ENCODE peak calls at places on chromosomes 7 and 10, in five cellular contexts. One of them, this sample, is unnamed.
A peak's percentile ranks its signal among the peaks of the same experiment; 100 is the strongest.

GRCh38 chr10:22606164-22606614 is 108.2 kb downstream of the PIP4K2A start:
- DNase-seq in NCI-H345: no peak
- DNase-seq in activated CD4-positive, CD25-positive, alpha-beta regulatory T cell treated with anti-CD3 and anti-CD28 coated beads, Interleukin-2, amount 50 U/mL, for 72 hours: no peak
- DNase-seq in stimulated activated CD8-positive, alpha-beta memory T cell treated with anti-CD3 and anti-CD28 coated beads, Interleukin-12 subunit alpha, Interleukin-12 subunit beta, amount 100 ng/mL, for 1 hour: no peak
- DNase-seq in T-helper 9 cell: no peak
- DNase-seq in this sample: no peak

GRCh38 chr10:74114041-74114448 is 36.6 kb downstream of the AP3M1 start:
- DNase-seq in NCI-H345: no peak
- DNase-seq in activated CD4-positive, CD25-positive, alpha-beta regulatory T cell treated with anti-CD3 and anti-CD28 coated beads, Interleukin-2, amount 50 U/mL, for 72 hours: no peak
- DNase-seq in stimulated activated CD8-positive, alpha-beta memory T cell treated with anti-CD3 and anti-CD28 coated beads, Interleukin-12 subunit alpha, Interleukin-12 subunit beta, amount 100 ng/mL, for 1 hour: no peak
- DNase-seq in T-helper 9 cell: no peak
- DNase-seq in this sample: no peak

GRCh38 chr7:135537905-135538304 is 19.8 kb upstream of the NUP205 start:
- DNase-seq in NCI-H345: no peak
- DNase-seq in activated CD4-positive, CD25-positive, alpha-beta regulatory T cell treated with anti-CD3 and anti-CD28 coated beads, Interleukin-2, amount 50 U/mL, for 72 hours: no peak
- DNase-seq in stimulated activated CD8-positive, alpha-beta memory T cell treated with anti-CD3 and anti-CD28 coated beads, Interleukin-12 subunit alpha, Interleukin-12 subunit beta, amount 100 ng/mL, for 1 hour: no peak
- DNase-seq in T-helper 9 cell: no peak
- DNase-seq in this sample: no peak

GRCh38 chr7:159000859-159001435 is 143.7 kb downstream of the VIPR2 start:
- DNase-seq in NCI-H345: no peak
- DNase-seq in activated CD4-positive, CD25-positive, alpha-beta regulatory T cell treated with anti-CD3 and anti-CD28 coated beads, Interleukin-2, amount 50 U/mL, for 72 hours: no peak
- DNase-seq in stimulated activated CD8-positive, alpha-beta memory T cell treated with anti-CD3 and anti-CD28 coated beads, Interleukin-12 subunit alpha, Interleukin-12 subunit beta, amount 100 ng/mL, for 1 hour: no peak
- DNase-seq in T-helper 9 cell: no peak
- DNase-seq in this sample: no peak

GRCh38 chr7:15692621-15693020 is 6.1 kb upstream of the MEOX2 start:
- DNase-seq in NCI-H345: no peak
- DNase-seq in activated CD4-positive, CD25-positive, alpha-beta regulatory T cell treated with anti-CD3 and anti-CD28 coated beads, Interleukin-2, amount 50 U/mL, for 72 hours: no peak
- DNase-seq in stimulated activated CD8-positive, alpha-beta memory T cell treated with anti-CD3 and anti-CD28 coated beads, Interleukin-12 subunit alpha, Interleukin-12 subunit beta, amount 100 ng/mL, for 1 hour: no peak
- DNase-seq in T-helper 9 cell: no peak
- DNase-seq in this sample: no peak

GRCh38 chr10:43249151-43249961 is 17.5 kb downstream of the RASGEF1A start:
- DNase-seq in NCI-H345: no peak
- DNase-seq in activated CD4-positive, CD25-positive, alpha-beta regulatory T cell treated with anti-CD3 and anti-CD28 coated beads, Interleukin-2, amount 50 U/mL, for 72 hours: peak; percentile 27
- DNase-seq in stimulated activated CD8-positive, alpha-beta memory T cell treated with anti-CD3 and anti-CD28 coated beads, Interleukin-12 subunit alpha, Interleukin-12 subunit beta, amount 100 ng/mL, for 1 hour: no peak
- DNase-seq in T-helper 9 cell: no peak
- DNase-seq in this sample: peak; percentile 76

GRCh38 chr10:92778091-92778490 is 70.2 kb upstream of the EXOC6 start:
- DNase-seq in NCI-H345: no peak
- DNase-seq in activated CD4-positive, CD25-positive, alpha-beta regulatory T cell treated with anti-CD3 and anti-CD28 coated beads, Interleukin-2, amount 50 U/mL, for 72 hours: no peak
- DNase-seq in stimulated activated CD8-positive, alpha-beta memory T cell treated with anti-CD3 and anti-CD28 coated beads, Interleukin-12 subunit alpha, Interleukin-12 subunit beta, amount 100 ng/mL, for 1 hour: no peak
- DNase-seq in T-helper 9 cell: no peak
- DNase-seq in this sample: no peak

GRCh38 chr7:44267719-44268413 is 57.5 kb downstream of the CAMK2B start:
- DNase-seq in NCI-H345: no peak
- DNase-seq in activated CD4-positive, CD25-positive, alpha-beta regulatory T cell treated with anti-CD3 and anti-CD28 coated beads, Interleukin-2, amount 50 U/mL, for 72 hours: no peak
- DNase-seq in stimulated activated CD8-positive, alpha-beta memory T cell treated with anti-CD3 and anti-CD28 coated beads, Interleukin-12 subunit alpha, Interleukin-12 subunit beta, amount 100 ng/mL, for 1 hour: no peak
- DNase-seq in T-helper 9 cell: no peak
- DNase-seq in this sample: no peak

GRCh38 chr7:131374821-131375220 is 47.1 kb downstream of the MKLN1 start:
- DNase-seq in NCI-H345: no peak
- DNase-seq in activated CD4-positive, CD25-positive, alpha-beta regulatory T cell treated with anti-CD3 and anti-CD28 coated beads, Interleukin-2, amount 50 U/mL, for 72 hours: no peak
- DNase-seq in stimulated activated CD8-positive, alpha-beta memory T cell treated with anti-CD3 and anti-CD28 coated beads, Interleukin-12 subunit alpha, Interleukin-12 subunit beta, amount 100 ng/mL, for 1 hour: no peak
- DNase-seq in T-helper 9 cell: no peak
- DNase-seq in this sample: no peak

GRCh38 chr7:105014725-105015630 is 973 bp downstream of the KMT2E start:
- DNase-seq in NCI-H345: peak; percentile 38
- DNase-seq in activated CD4-positive, CD25-positive, alpha-beta regulatory T cell treated with anti-CD3 and anti-CD28 coated beads, Interleukin-2, amount 50 U/mL, for 72 hours: peak; percentile 63
- DNase-seq in stimulated activated CD8-positive, alpha-beta memory T cell treated with anti-CD3 and anti-CD28 coated beads, Interleukin-12 subunit alpha, Interleukin-12 subunit beta, amount 100 ng/mL, for 1 hour: peak; percentile 41
- DNase-seq in T-helper 9 cell: peak; percentile 37
- DNase-seq in this sample: no peak

GRCh38 chr10:32103721-32104120 is 47.5 kb upstream of the KIF5B start:
- DNase-seq in NCI-H345: no peak
- DNase-seq in activated CD4-positive, CD25-positive, alpha-beta regulatory T cell treated with anti-CD3 and anti-CD28 coated beads, Interleukin-2, amount 50 U/mL, for 72 hours: no peak
- DNase-seq in stimulated activated CD8-positive, alpha-beta memory T cell treated with anti-CD3 and anti-CD28 coated beads, Interleukin-12 subunit alpha, Interleukin-12 subunit beta, amount 100 ng/mL, for 1 hour: no peak
- DNase-seq in T-helper 9 cell: no peak
- DNase-seq in this sample: no peak

GRCh38 chr7:115654384-115655181 is 376.0 kb downstream of the TFEC start:
- DNase-seq in NCI-H345: no peak
- DNase-seq in activated CD4-positive, CD25-positive, alpha-beta regulatory T cell treated with anti-CD3 and anti-CD28 coated beads, Interleukin-2, amount 50 U/mL, for 72 hours: no peak
- DNase-seq in stimulated activated CD8-positive, alpha-beta memory T cell treated with anti-CD3 and anti-CD28 coated beads, Interleukin-12 subunit alpha, Interleukin-12 subunit beta, amount 100 ng/mL, for 1 hour: no peak
- DNase-seq in T-helper 9 cell: no peak
- DNase-seq in this sample: no peak

GRCh38 chr10:5761220-5761619 is 52.0 kb downstream of the GDI2 start:
- DNase-seq in NCI-H345: no peak
- DNase-seq in activated CD4-positive, CD25-positive, alpha-beta regulatory T cell treated with anti-CD3 and anti-CD28 coated beads, Interleukin-2, amount 50 U/mL, for 72 hours: no peak
- DNase-seq in stimulated activated CD8-positive, alpha-beta memory T cell treated with anti-CD3 and anti-CD28 coated beads, Interleukin-12 subunit alpha, Interleukin-12 subunit beta, amount 100 ng/mL, for 1 hour: no peak
- DNase-seq in T-helper 9 cell: no peak
- DNase-seq in this sample: no peak

GRCh38 chr7:108000875-108001758 is 1.8 kb downstream of the LAMB1 start:
- DNase-seq in NCI-H345: no peak
- DNase-seq in activated CD4-positive, CD25-positive, alpha-beta regulatory T cell treated with anti-CD3 and anti-CD28 coated beads, Interleukin-2, amount 50 U/mL, for 72 hours: no peak
- DNase-seq in stimulated activated CD8-positive, alpha-beta memory T cell treated with anti-CD3 and anti-CD28 coated beads, Interleukin-12 subunit alpha, Interleukin-12 subunit beta, amount 100 ng/mL, for 1 hour: no peak
- DNase-seq in T-helper 9 cell: no peak
- DNase-seq in this sample: no peak

GRCh38 chr10:90587561-90587960 is 270.3 kb downstream of the HTR7 start:
- DNase-seq in NCI-H345: no peak
- DNase-seq in activated CD4-positive, CD25-positive, alpha-beta regulatory T cell treated with anti-CD3 and anti-CD28 coated beads, Interleukin-2, amount 50 U/mL, for 72 hours: no peak
- DNase-seq in stimulated activated CD8-positive, alpha-beta memory T cell treated with anti-CD3 and anti-CD28 coated beads, Interleukin-12 subunit alpha, Interleukin-12 subunit beta, amount 100 ng/mL, for 1 hour: no peak
- DNase-seq in T-helper 9 cell: no peak
- DNase-seq in this sample: no peak

GRCh38 chr10:49628599-49628998 is 14.8 kb downstream of the CHAT start:
- DNase-seq in NCI-H345: no peak
- DNase-seq in activated CD4-positive, CD25-positive, alpha-beta regulatory T cell treated with anti-CD3 and anti-CD28 coated beads, Interleukin-2, amount 50 U/mL, for 72 hours: peak; percentile 11
- DNase-seq in stimulated activated CD8-positive, alpha-beta memory T cell treated with anti-CD3 and anti-CD28 coated beads, Interleukin-12 subunit alpha, Interleukin-12 subunit beta, amount 100 ng/mL, for 1 hour: no peak
- DNase-seq in T-helper 9 cell: no peak
- DNase-seq in this sample: no peak

GRCh38 chr10:24963646-24964045 is 11.2 kb upstream of the PRTFDC1 start:
- DNase-seq in NCI-H345: no peak
- DNase-seq in activated CD4-positive, CD25-positive, alpha-beta regulatory T cell treated with anti-CD3 and anti-CD28 coated beads, Interleukin-2, amount 50 U/mL, for 72 hours: no peak
- DNase-seq in stimulated activated CD8-positive, alpha-beta memory T cell treated with anti-CD3 and anti-CD28 coated beads, Interleukin-12 subunit alpha, Interleukin-12 subunit beta, amount 100 ng/mL, for 1 hour: no peak
- DNase-seq in T-helper 9 cell: no peak
- DNase-seq in this sample: no peak

GRCh38 chr10:48607356-48608278 is 2.7 kb upstream of the ARHGAP22 start:
- DNase-seq in NCI-H345: peak; percentile 77
- DNase-seq in activated CD4-positive, CD25-positive, alpha-beta regulatory T cell treated with anti-CD3 and anti-CD28 coated beads, Interleukin-2, amount 50 U/mL, for 72 hours: no peak
- DNase-seq in stimulated activated CD8-positive, alpha-beta memory T cell treated with anti-CD3 and anti-CD28 coated beads, Interleukin-12 subunit alpha, Interleukin-12 subunit beta, amount 100 ng/mL, for 1 hour: no peak
- DNase-seq in T-helper 9 cell: no peak
- DNase-seq in this sample: peak; percentile 63

GRCh38 chr10:43204943-43205671 is 61.8 kb downstream of the RASGEF1A start:
- DNase-seq in NCI-H345: peak; percentile 43
- DNase-seq in activated CD4-positive, CD25-positive, alpha-beta regulatory T cell treated with anti-CD3 and anti-CD28 coated beads, Interleukin-2, amount 50 U/mL, for 72 hours: peak; percentile 45
- DNase-seq in stimulated activated CD8-positive, alpha-beta memory T cell treated with anti-CD3 and anti-CD28 coated beads, Interleukin-12 subunit alpha, Interleukin-12 subunit beta, amount 100 ng/mL, for 1 hour: no peak
- DNase-seq in T-helper 9 cell: peak; percentile 23
- DNase-seq in this sample: peak; percentile 82

GRCh38 chr10:62805139-62806092 is 896 bp downstream of the ADO start:
- DNase-seq in NCI-H345: peak; percentile 28
- DNase-seq in activated CD4-positive, CD25-positive, alpha-beta regulatory T cell treated with anti-CD3 and anti-CD28 coated beads, Interleukin-2, amount 50 U/mL, for 72 hours: peak; percentile 71
- DNase-seq in stimulated activated CD8-positive, alpha-beta memory T cell treated with anti-CD3 and anti-CD28 coated beads, Interleukin-12 subunit alpha, Interleukin-12 subunit beta, amount 100 ng/mL, for 1 hour: no peak
- DNase-seq in T-helper 9 cell: no peak
- DNase-seq in this sample: no peak

GRCh38 chr7:4026941-4027340 is 655.2 kb upstream of the FOXK1 start:
- DNase-seq in NCI-H345: no peak
- DNase-seq in activated CD4-positive, CD25-positive, alpha-beta regulatory T cell treated with anti-CD3 and anti-CD28 coated beads, Interleukin-2, amount 50 U/mL, for 72 hours: no peak
- DNase-seq in stimulated activated CD8-positive, alpha-beta memory T cell treated with anti-CD3 and anti-CD28 coated beads, Interleukin-12 subunit alpha, Interleukin-12 subunit beta, amount 100 ng/mL, for 1 hour: no peak
- DNase-seq in T-helper 9 cell: no peak
- DNase-seq in this sample: peak; percentile 48

GRCh38 chr7:129434846-129435318 is 650 bp downstream of the STRIP2 start:
- DNase-seq in NCI-H345: no peak
- DNase-seq in activated CD4-positive, CD25-positive, alpha-beta regulatory T cell treated with anti-CD3 and anti-CD28 coated beads, Interleukin-2, amount 50 U/mL, for 72 hours: no peak
- DNase-seq in stimulated activated CD8-positive, alpha-beta memory T cell treated with anti-CD3 and anti-CD28 coated beads, Interleukin-12 subunit alpha, Interleukin-12 subunit beta, amount 100 ng/mL, for 1 hour: no peak
- DNase-seq in T-helper 9 cell: no peak
- DNase-seq in this sample: no peak